ENCODE peak calls at places on chromosomes 6 and 20, in five cellular contexts. S, H, I, P and F are unnamed samples. For H3K36me3, the result is how much of the 10 kb centered on the place peaks cover.

GRCh38 chr20:8693709-8694108 is 375.2 kb upstream of the PLCB4 start:
- DNase-seq in S (no peak), H (no peak), I (peak), P (no peak), F (no peak)

GRCh38 chr6:46674410-46674809 is 13.3 kb upstream of the TDRD6 start:
- DNase-seq in S (no peak), H (no peak), I (no peak), P (no peak), F (no peak)

GRCh38 chr6:109768485-109768884 is 77.4 kb downstream of the FIG4 start:
- DNase-seq in S (no peak), H (no peak), I (peak), P (no peak), F (no peak)

GRCh38 chr6:80077067-80077466 is 29.4 kb upstream of the BCKDHB start:
- DNase-seq in S (peak), H (no peak), I (no peak), P (no peak), F (no peak)

GRCh38 chr6:135128268-135128914 is 52.7 kb upstream of the MYB start:
- DNase-seq in S (no peak), H (no peak), I (no peak), P (no peak), F (no peak)

GRCh38 chr6:2931055-2931454 is 27.9 kb upstream of the SERPINB9 start:
- DNase-seq in S (no peak), H (no peak), I (no peak), P (no peak), F (no peak)

GRCh38 chr6:6590530-6590929 is 2.0 kb downstream of the LY86 start:
- DNase-seq in S (no peak), H (no peak), I (no peak), P (no peak), F (no peak)

GRCh38 chr6:36428911-36429310 is 13.7 kb downstream of the PXT1 start:
- DNase-seq in S (no peak), H (no peak), I (no peak), P (no peak), F (no peak)

GRCh38 chr6:94300424-94301144 is 881.2 kb upstream of the EPHA7 start:
- DNase-seq in S (no peak), H (no peak), I (no peak), P (no peak), F (no peak)

GRCh38 chr20:25216199-25216945 is 20.9 kb downstream of the ENTPD6 start:
- DNase-seq in S (no peak), H (no peak), I (no peak), P (no peak), F (no peak)

GRCh38 chr20:25214416-25214770 is 18.9 kb downstream of the ENTPD6 start:
- DNase-seq in S (no peak), H (no peak), I (no peak), P (no peak), F (no peak)

GRCh38 chr20:25215521-25215920 is 20.0 kb downstream of the ENTPD6 start:
- DNase-seq in S (no peak), H (no peak), I (no peak), P (no peak), F (no peak)

GRCh38 chr20:25213566-25214415 is 18.3 kb downstream of the ENTPD6 start:
- DNase-seq in S (no peak), H (no peak), I (no peak), P (no peak), F (no peak)

DNA sequence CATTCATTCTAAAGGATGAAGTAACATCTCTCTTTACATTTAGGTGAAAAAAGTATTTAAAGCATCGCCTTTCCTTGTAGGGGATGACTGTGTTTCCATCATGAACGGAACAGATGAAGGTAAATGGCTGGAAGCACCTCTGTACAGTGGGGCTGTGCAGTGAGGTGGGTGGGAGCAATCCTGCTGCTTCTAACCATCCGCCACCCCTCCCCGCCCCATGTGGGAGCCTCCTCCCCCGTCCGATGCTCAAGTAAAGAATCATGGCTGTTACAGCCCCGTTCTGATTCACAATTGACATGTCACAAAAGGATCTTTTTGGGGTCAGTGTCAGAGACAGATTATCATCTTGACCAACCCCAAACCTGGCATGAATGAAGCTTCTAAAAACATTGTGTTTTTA is 19.3 kb downstream of the ENTPD6 start:
- DNase-seq in S (no peak), H (no peak), I (no peak), P (no peak), F (no peak)
- H3K36me3 ChIP-seq in S (under half), H (under half), I (under half), P (under half), F (under half)

GRCh38 chr6:329888-330691 is 37.8 kb downstream of the DUSP22 start:
- DNase-seq in S (peak), H (no peak), I (no peak), P (peak), F (peak)
- H3K4me2 ChIP-seq in S (no peak), H (no peak), I (no peak), P (no peak), F (no peak)

GRCh38 chr20:2142649-2143048 is 41.0 kb downstream of the STK35 start:
- DNase-seq in S (no peak), H (no peak), I (no peak), P (no peak), F (no peak)

GRCh38 chr20:2143594-2143993 is 42.0 kb downstream of the STK35 start:
- DNase-seq in S (no peak), H (no peak), I (no peak), P (no peak), F (no peak)

GRCh38 chr20:2146080-2146867 is 44.6 kb downstream of the STK35 start:
- DNase-seq in S (no peak), H (no peak), I (no peak), P (no peak), F (no peak)

GRCh38 chr20:2144850-2145249 is 43.2 kb downstream of the STK35 start:
- DNase-seq in S (peak), H (no peak), I (no peak), P (no peak), F (no peak)

DNA sequence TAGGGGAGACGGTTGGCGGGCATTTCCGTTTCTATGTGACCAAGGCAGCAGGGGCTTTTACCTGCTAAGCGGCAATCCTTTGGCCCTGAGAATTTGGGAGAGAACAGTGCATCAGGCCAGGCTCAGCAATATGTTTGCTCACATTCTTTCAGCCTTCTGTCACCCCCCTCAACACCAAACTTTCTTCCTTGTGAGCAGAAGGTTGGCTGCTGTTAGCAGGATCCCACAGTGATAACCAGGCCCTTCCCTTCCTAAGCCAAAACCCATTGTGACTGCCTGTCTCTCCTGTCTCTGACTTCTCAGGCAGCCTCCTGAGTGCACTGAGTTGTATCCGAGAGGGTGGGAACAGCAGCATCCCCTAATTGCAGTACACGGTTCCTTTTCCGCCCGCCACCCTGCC is 43.7 kb downstream of the STK35 start:
- DNase-seq in S (peak), H (no peak), I (peak), P (no peak), F (no peak)
- H3K36me3 ChIP-seq in S (under half), H (under half), I (under half), P (under half), F (under half)

DNA sequence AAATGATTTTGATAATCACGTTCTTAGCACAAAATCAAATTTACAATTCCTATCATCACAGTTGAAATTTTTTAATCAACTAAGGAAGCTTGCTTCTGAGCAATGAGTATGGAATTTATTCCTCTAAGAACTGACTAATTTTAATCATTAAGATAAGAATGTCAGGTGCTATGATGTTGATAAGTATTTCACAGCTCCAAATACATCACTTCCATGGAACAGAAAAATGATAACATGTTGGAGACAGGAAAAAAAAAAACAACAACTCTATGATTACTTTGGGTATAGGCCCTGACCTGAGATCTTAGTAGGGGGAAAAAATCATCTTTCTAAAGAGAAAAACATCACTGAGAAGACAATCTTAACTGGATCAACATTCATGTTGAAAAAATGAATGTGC is 89.4 kb upstream of the BMP2 start:
- DNase-seq in S (no peak), H (no peak), I (no peak), P (no peak), F (no peak)
- H3K4me2 ChIP-seq in S (no peak), H (no peak), I (no peak), P (no peak), F (no peak)

GRCh38 chr6:118905084-118905483 is 11.1 kb downstream of the ASF1A start:
- DNase-seq in S (no peak), H (no peak), I (no peak), P (no peak), F (no peak)

GRCh38 chr6:118902731-118903130 is 8.8 kb downstream of the ASF1A start:
- DNase-seq in S (no peak), H (no peak), I (peak), P (no peak), F (no peak)

GRCh38 chr6:118903691-118904090 is 9.7 kb downstream of the ASF1A start:
- DNase-seq in S (peak), H (no peak), I (no peak), P (no peak), F (no peak)

GRCh38 chr6:118905851-118906250 is 11.9 kb downstream of the ASF1A start:
- DNase-seq in S (no peak), H (peak), I (no peak), P (no peak), F (no peak)

GRCh38 chr6:118903134-118903533 is 9.2 kb downstream of the ASF1A start:
- DNase-seq in S (no peak), H (no peak), I (no peak), P (peak), F (no peak)
- H3K36me3 ChIP-seq in S (under half), H (half or more), I (half or more), P (half or more), F (under half)

GRCh38 chr6:166852484-166852975 is 103.8 kb downstream of the RNASET2 start:
- DNase-seq in S (no peak), H (no peak), I (no peak), P (no peak), F (no peak)

GRCh38 chr6:166851426-166851825 is 104.9 kb downstream of the RNASET2 start:
- DNase-seq in S (no peak), H (no peak), I (no peak), P (no peak), F (no peak)

GRCh38 chr6:166850677-166851076 is 105.7 kb downstream of the RNASET2 start:
- DNase-seq in S (no peak), H (no peak), I (no peak), P (no peak), F (no peak)

GRCh38 chr6:166848979-166849756 is 107.2 kb downstream of the RNASET2 start:
- DNase-seq in S (no peak), H (no peak), I (no peak), P (no peak), F (no peak)

GRCh38 chr6:166849762-166850181 is 106.6 kb downstream of the RNASET2 start:
- DNase-seq in S (no peak), H (no peak), I (no peak), P (no peak), F (no peak)
- H3K4me2 ChIP-seq in S (no peak), H (no peak), I (no peak), P (no peak), F (no peak)

GRCh38 chr6:53499094-53499493 is 45.8 kb downstream of the GCLC start:
- DNase-seq in S (no peak), H (no peak), I (no peak), P (no peak), F (no peak)

GRCh38 chr6:53506872-53507271 is 38.0 kb downstream of the GCLC start:
- DNase-seq in S (no peak), H (no peak), I (no peak), P (no peak), F (no peak)

GRCh38 chr6:53500095-53500494 is 44.8 kb downstream of the GCLC start:
- DNase-seq in S (no peak), H (no peak), I (no peak), P (no peak), F (no peak)

GRCh38 chr6:53503060-53503459 is 41.8 kb downstream of the GCLC start:
- DNase-seq in S (no peak), H (no peak), I (no peak), P (no peak), F (no peak)

GRCh38 chr6:53504438-53505030 is 40.4 kb downstream of the GCLC start:
- DNase-seq in S (no peak), H (no peak), I (no peak), P (no peak), F (no peak)
- H3K36me3 ChIP-seq in S (under half), H (half or more), I (under half), P (half or more), F (under half)

GRCh38 chr6:15351631-15352030 is 105.8 kb downstream of the JARID2 start:
- DNase-seq in S (peak), H (no peak), I (peak), P (no peak), F (no peak)
- H3K4me2 ChIP-seq in S (no peak), H (no peak), I (no peak), P (peak), F (no peak)

GRCh38 chr20:57200882-57201723 is 65.3 kb downstream of the BMP7 start:
- DNase-seq in S (no peak), H (no peak), I (no peak), P (peak), F (no peak)
- H3K36me3 ChIP-seq in S (under half), H (under half), I (under half), P (under half), F (under half)